ENCODE peak calls at places on chromosomes 5 and 9, in eight cellular contexts. A is kidney epithelial cell, B is cardiac muscle cell, X is left lung, N is epithelial cell of esophagus, F is fibroblast of the aortic adventitia, I is colonic mucosa, Y is neural progenitor cell. U is an unnamed sample.

GRCh38 chr9:112380102-112380581 is at the start of gene HSDL2:
- DNase-seq in Y (no peak), N (peak), I (peak), F (peak), X (no peak), A (no peak), B (peak), U (no peak)

GRCh38 chr5:115246361-115246991 is 16.2 kb downstream of the PGGT1B start:
- DNase-seq in Y (peak), B (peak), I (no peak), N (peak), F (peak), A (no peak), X (no peak), U (no peak)

GRCh38 chr9:78044189-78044588 is 12.6 kb upstream of the GNAQ start:
- DNase-seq in N (no peak), I (no peak), X (no peak), Y (peak), A (no peak), F (no peak), B (no peak), U (peak)

GRCh38 chr5:52497133-52497693 is 290.5 kb upstream of the ITGA1 start:
- DNase-seq in A (no peak), N (no peak), I (no peak), B (no peak), F (no peak), X (no peak), Y (no peak), U (no peak)

GRCh38 chr5:121273818-121274433 is 577.8 kb upstream of the FTMT start:
- DNase-seq in X (no peak), B (peak), A (peak), Y (no peak), F (peak), N (peak), I (no peak), U (no peak)

GRCh38 chr9:2281031-2281802 is 266.1 kb downstream of the SMARCA2 start:
- DNase-seq in B (peak), F (peak), Y (peak), I (no peak), N (peak), A (no peak), X (no peak), U (no peak)

GRCh38 chr5:157476699-157477408 is 16.8 kb downstream of the NIPAL4 start:
- DNase-seq in N (peak), Y (peak), B (peak), X (no peak), F (peak), A (peak), I (peak), U (peak)

GRCh38 chr9:5743109-5743508 is 89.8 kb downstream of the ERMP1 start:
- DNase-seq in A (no peak), N (no peak), B (no peak), I (no peak), X (no peak), Y (no peak), F (no peak), U (no peak)

GRCh38 chr5:126677101-126677500 is 76.4 kb downstream of the PHAX start:
- DNase-seq in X (no peak), F (no peak), I (no peak), A (no peak), B (no peak), N (no peak), Y (no peak), U (no peak)

GRCh38 chr9:134661791-134662142 is 20.2 kb downstream of the COL5A1 start:
- DNase-seq in N (no peak), B (no peak), X (peak), I (no peak), F (no peak), A (no peak), Y (no peak), U (no peak)

GRCh38 chr5:77454123-77454522 is 38.0 kb downstream of the WDR41 start:
- DNase-seq in I (no peak), Y (no peak), N (no peak), X (no peak), B (no peak), A (no peak), F (no peak), U (no peak)

GRCh38 chr9:117936185-117936758 is 232.1 kb downstream of the TLR4 start:
- DNase-seq in A (no peak), B (no peak), Y (no peak), F (no peak), N (no peak), X (no peak), I (no peak), U (no peak)

GRCh38 chr5:62931081-62931480 is 352.5 kb downstream of the LRRC70 start:
- DNase-seq in I (no peak), F (no peak), N (no peak), A (no peak), B (no peak), X (no peak), Y (no peak), U (no peak)

GRCh38 chr9:131436865-131437271 is 43.0 kb downstream of the PRRC2B start:
- DNase-seq in Y (no peak), F (no peak), N (no peak), B (no peak), A (no peak), I (no peak), X (no peak), U (no peak)

GRCh38 chr9:112623198-112623597 is 94.7 kb downstream of the INIP start:
- DNase-seq in B (no peak), Y (no peak), I (no peak), N (no peak), F (no peak), X (no peak), A (no peak), U (no peak)

GRCh38 chr5:76483433-76483832 is 80.3 kb downstream of the IQGAP2 start:
- DNase-seq in X (no peak), I (no peak), B (no peak), Y (no peak), A (no peak), N (no peak), F (no peak), U (no peak)

GRCh38 chr5:136963521-136963920 is 535.6 kb downstream of the SPOCK1 start:
- DNase-seq in X (no peak), N (peak), F (no peak), A (no peak), Y (no peak), B (no peak), I (no peak), U (no peak)

GRCh38 chr9:69970001-69970531 is 73.6 kb upstream of the MAMDC2 start:
- DNase-seq in I (no peak), F (no peak), A (no peak), N (no peak), X (no peak), B (no peak), Y (peak), U (no peak)

GRCh38 chr9:17342696-17343095 is 207.9 kb downstream of the CNTLN start:
- DNase-seq in Y (peak), X (no peak), N (no peak), A (no peak), F (no peak), B (no peak), I (no peak), U (no peak)

DNA sequence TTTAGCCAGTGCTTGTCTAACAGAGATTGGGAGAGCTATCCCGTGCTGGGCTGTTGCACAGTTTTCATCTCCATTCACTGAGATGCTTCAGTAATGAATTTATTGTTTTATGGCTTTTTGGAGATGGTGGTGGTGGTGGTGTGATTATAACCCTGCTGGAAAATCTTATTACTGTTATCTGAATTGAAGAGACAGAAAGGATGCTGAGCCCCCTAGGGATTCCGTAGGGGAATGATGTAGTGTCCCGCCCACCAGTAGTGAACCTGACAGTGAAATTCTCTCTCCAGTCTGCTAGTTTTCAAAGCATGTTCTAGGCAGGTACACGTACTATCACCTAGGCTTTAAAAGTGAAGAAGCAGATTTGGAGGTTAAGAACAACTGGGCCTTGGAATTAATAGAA is 1.9 kb downstream of the RAI14 start:
- DNase-seq in N (peak), X (no peak), F (peak), I (no peak), A (no peak), B (peak), Y (no peak), U (no peak)
- TF ChIP-seq CTCF in N (no peak), X (no peak), F (peak), I (no peak), A (peak), B (no peak), Y (no peak), U (no peak)

DNA sequence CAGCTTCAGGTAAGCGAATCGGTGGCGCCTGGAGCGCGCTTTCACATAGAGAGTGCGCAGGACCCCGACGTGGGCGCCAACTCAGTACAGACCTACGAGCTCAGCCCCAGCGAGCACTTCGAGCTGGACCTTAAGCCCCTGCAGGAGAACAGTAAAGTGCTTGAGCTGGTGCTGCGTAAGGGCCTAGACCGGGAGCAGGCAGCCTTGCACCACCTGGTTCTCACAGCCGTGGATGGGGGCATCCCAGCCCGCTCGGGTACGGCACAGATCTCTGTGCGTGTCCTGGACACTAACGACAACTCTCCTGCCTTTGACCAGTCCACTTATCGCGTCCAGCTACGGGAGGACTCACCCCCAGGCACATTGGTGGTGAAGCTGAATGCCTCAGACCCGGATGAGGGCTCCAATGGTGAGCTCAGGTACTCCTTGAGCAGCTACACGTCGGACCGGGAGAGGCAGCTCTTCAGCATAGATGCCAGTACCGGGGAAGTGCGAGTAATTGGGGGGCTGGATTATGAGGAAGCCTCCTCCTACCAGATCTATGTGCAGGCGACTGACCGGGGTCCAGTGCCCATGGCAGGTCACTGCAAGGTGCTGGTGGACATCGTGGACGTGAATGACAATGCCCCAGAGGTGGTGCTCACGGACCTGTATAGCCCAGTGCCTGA is 1.1 kb downstream of the PCDHAC2 start:
- DNase-seq in F (no peak), Y (no peak), I (no peak), A (no peak), X (no peak), B (no peak), N (no peak), U (no peak)
- H3K4me3 ChIP-seq in F (no peak), Y (peak), I (no peak), A (no peak), X (peak), B (peak), N (peak), U (no peak)

DNA sequence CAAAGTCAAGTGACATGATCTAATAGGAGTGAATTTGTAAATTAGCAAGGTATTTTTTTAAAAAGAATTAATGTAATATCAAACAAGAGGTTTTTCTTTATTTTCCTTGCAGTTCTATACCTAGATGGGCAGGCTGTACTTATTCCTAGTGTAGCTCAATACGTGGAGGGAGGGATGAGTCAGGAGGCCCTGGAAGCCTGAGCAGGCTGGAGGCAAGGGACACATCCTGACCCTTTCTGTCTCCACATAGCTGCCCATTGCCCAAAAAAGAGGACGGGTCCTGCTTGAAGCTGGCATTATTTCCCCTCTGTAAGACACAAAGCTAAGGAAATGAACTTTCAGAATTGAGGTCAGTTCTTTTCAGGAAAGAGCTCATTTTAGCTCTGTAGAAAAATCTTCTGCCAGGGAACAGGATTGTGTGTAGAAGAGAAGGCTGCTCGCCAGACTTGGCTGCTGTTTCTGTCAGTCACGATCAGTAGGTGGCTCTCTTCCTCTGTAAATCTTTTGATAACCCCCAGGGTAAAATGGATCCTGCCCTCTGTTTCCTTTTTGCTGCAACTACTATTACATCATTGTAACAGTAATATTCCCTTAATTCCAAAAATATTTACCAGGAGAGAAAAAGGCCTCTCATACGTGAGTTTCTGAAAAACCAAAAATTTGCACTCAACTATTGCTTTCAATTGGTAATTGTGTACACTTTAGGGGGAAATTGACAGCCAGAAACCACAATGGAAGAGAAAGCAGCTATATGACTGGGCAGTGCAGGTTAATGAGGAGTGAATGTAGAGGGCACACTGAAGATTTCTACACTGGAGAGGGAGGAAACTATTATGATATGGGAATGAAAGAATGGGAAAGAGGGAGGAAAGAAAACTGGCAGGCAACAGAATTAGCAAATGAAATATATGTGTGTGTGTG is 12.3 kb upstream of the IFNW1 start:
- DNase-seq in N (peak), B (peak), F (peak), Y (peak), A (peak), X (no peak), I (no peak), U (peak)
- TF ChIP-seq CTCF in N (peak), B (peak), F (no peak), Y (peak), A (peak), X (no peak), I (no peak), U (peak)

GRCh38 chr9:119368681-119369581 is at the start of gene BRINP1:
- DNase-seq in X (peak), I (peak), F (peak), Y (peak), N (peak), B (peak), A (peak), U (no peak)
- H3K4me3 ChIP-seq in X (peak), I (peak), F (peak), Y (peak), N (peak), B (peak), A (peak), U (no peak)

GRCh38 chr5:173281910-173282309 is 46.3 kb downstream of the STC2 start:
- DNase-seq in N (peak), A (no peak), B (peak), X (no peak), F (peak), I (no peak), Y (peak), U (no peak)
- TF ChIP-seq CTCF in N (peak), A (peak), B (peak), X (no peak), F (peak), I (no peak), Y (peak), U (peak)

GRCh38 chr9:93593144-93593655 is 16.8 kb downstream of the PHF2 start:
- DNase-seq in F (peak), B (no peak), I (no peak), A (no peak), Y (no peak), X (no peak), N (no peak), U (no peak)

GRCh38 chr9:93591301-93591700 is 14.9 kb downstream of the PHF2 start:
- DNase-seq in B (no peak), I (no peak), N (no peak), F (no peak), X (no peak), A (no peak), Y (no peak), U (no peak)

GRCh38 chr9:93590609-93591234 is 14.3 kb downstream of the PHF2 start:
- DNase-seq in I (no peak), N (no peak), B (no peak), Y (no peak), X (peak), A (no peak), F (no peak), U (no peak)

GRCh38 chr9:93592389-93593021 is 16.1 kb downstream of the PHF2 start:
- DNase-seq in Y (no peak), F (peak), N (no peak), A (no peak), B (no peak), X (no peak), I (no peak), U (no peak)

GRCh38 chr9:93591706-93592388 is 15.5 kb downstream of the PHF2 start:
- DNase-seq in X (peak), F (no peak), Y (no peak), I (no peak), B (no peak), A (no peak), N (no peak), U (no peak)
- H3K4me3 ChIP-seq in X (no peak), F (no peak), Y (no peak), I (no peak), B (no peak), A (no peak), N (no peak), U (no peak)